ENCODE peak calls at places on chromosomes 5 and 9, in eight cellular contexts. Q is EL; T is AG10803; C is NCI-H226; E is CD4-positive, CD25-positive, alpha-beta regulatory T cell; V is CD8-positive, alpha-beta T cell; I is GM18507; G is nephron progenitor cell. N is an unnamed sample.

GRCh38 chr5:181281984-181282316 is 21.0 kb upstream of the TRIM52 start:
- DNase-seq in I (no peak), E (no peak), Q (no peak), G (no peak), V (no peak), T (no peak), C (no peak), N (no peak)

GRCh38 chr5:34053133-34053532 is 10.1 kb upstream of the C1QTNF3 start:
- DNase-seq in Q (peak; percentile 84), V (no peak), T (peak; percentile 93), G (no peak), I (no peak), E (no peak), C (peak; percentile 64), N (no peak)

GRCh38 chr9:100838857-100839256 is 189.7 kb upstream of the PLPPR1 start:
- DNase-seq in Q (no peak), T (no peak), I (no peak), V (no peak), C (no peak), G (no peak), E (no peak), N (no peak)

GRCh38 chr5:84181093-84181492 is 203.6 kb downstream of the EDIL3 start:
- DNase-seq in T (peak; percentile 29), Q (no peak), V (no peak), E (no peak), I (no peak), G (no peak), C (no peak), N (no peak)

GRCh38 chr9:109143881-109144562 is 23.0 kb downstream of the FRRS1L start:
- DNase-seq in E (peak; percentile 3), I (peak; percentile 45), G (no peak), T (peak; percentile 28), Q (peak; percentile 69), C (peak; percentile 60), V (no peak), N (no peak)

GRCh38 chr5:151931260-151931659 is 6.6 kb upstream of the GLRA1 start:
- DNase-seq in I (no peak), C (no peak), V (no peak), G (no peak), E (no peak), Q (no peak), T (no peak), N (no peak)

GRCh38 chr5:72013741-72014703 is 93.3 kb upstream of the MAP1B start:
- DNase-seq in Q (no peak), C (no peak), E (no peak), G (no peak), I (no peak), T (no peak), V (no peak), N (peak; percentile 38)

GRCh38 chr9:100084145-100084478 is 14.7 kb downstream of the ERP44 start:
- DNase-seq in G (no peak), T (no peak), I (no peak), Q (no peak), V (no peak), E (no peak), C (no peak), N (no peak)

GRCh38 chr5:106959447-106959846 is 711.3 kb downstream of the EFNA5 start:
- DNase-seq in V (no peak), T (no peak), G (no peak), Q (no peak), E (no peak), I (no peak), C (peak; percentile 71), N (no peak)

GRCh38 chr9:93543117-93543516 is 33.3 kb upstream of the PHF2 start:
- DNase-seq in I (no peak), G (no peak), V (no peak), T (no peak), E (no peak), Q (no peak), C (no peak), N (no peak)

N was measured in globus pallidus.